ENCODE peak calls at places on chromosome 1, in nine cellular contexts. D is kidney epithelial cell, G is pancreas, S is SJSA1, U is esophagus squamous epithelium, X is BE2C, J is heart left ventricle, O is aorta, W is brain microvascular endothelial cell. B is an unnamed sample. For H3K27me3, the result is how much of the 10 kb centered on the place peaks cover.

GRCh38 chr1:233025156-233025555 is 74.7 kb downstream of the NTPCR start:
- DNase-seq in D (no peak), G (peak), S (peak), U (no peak), X (peak), J (peak), O (no peak), W (peak), B (peak)

GRCh38 chr1:232973652-232974611 is 23.5 kb downstream of the NTPCR start:
- DNase-seq in D (no peak), G (no peak), S (no peak), U (no peak), X (no peak), J (no peak), O (no peak), W (no peak), B (no peak)

GRCh38 chr1:24276791-24277190 is 42.4 kb upstream of the GRHL3 start:
- DNase-seq in D (no peak), G (no peak), S (no peak), U (no peak), X (no peak), J (no peak), O (no peak), W (no peak), B (no peak)

GRCh38 chr1:177490240-177490639 is 319.5 kb downstream of the BRINP2 start:
- DNase-seq in D (no peak), G (no peak), S (no peak), U (no peak), X (no peak), J (no peak), O (no peak), W (no peak), B (no peak)

GRCh38 chr1:45009956-45010854 is 919 bp downstream of the HECTD3 start:
- DNase-seq in D (no peak), G (peak), S (no peak), U (no peak), X (no peak), J (no peak), O (peak), W (no peak), B (peak)

GRCh38 chr1:208788013-208788412 is 543.8 kb upstream of the PLXNA2 start:
- DNase-seq in D (no peak), G (no peak), S (no peak), U (no peak), X (no peak), J (no peak), O (no peak), W (no peak), B (no peak)

GRCh38 chr1:46188295-46189030 is 9.8 kb downstream of the POMGNT1 start:
- DNase-seq in D (no peak), G (no peak), S (no peak), U (no peak), X (no peak), J (no peak), O (no peak), W (no peak), B (peak)

GRCh38 chr1:43492816-43493215 is 37.9 kb upstream of the PTPRF start:
- DNase-seq in D (no peak), G (no peak), S (no peak), U (no peak), X (no peak), J (no peak), O (no peak), W (no peak), B (peak)

GRCh38 chr1:33181038-33181861 is 593 bp downstream of the TRIM62 start:
- DNase-seq in D (no peak), G (peak), S (peak), U (no peak), X (peak), J (peak), O (peak), W (peak), B (peak)

GRCh38 chr1:203176744-203177460 is 1.3 kb upstream of the MYBPH start:
- DNase-seq in D (no peak), G (no peak), S (no peak), U (no peak), X (no peak), J (no peak), O (no peak), W (no peak), B (no peak)

GRCh38 chr1:5297199-5297877 is 642.9 kb downstream of the AJAP1 start:
- DNase-seq in D (no peak), G (peak), S (no peak), U (no peak), X (no peak), J (no peak), O (no peak), W (no peak), B (no peak)

GRCh38 chr1:87226341-87226760 is 102.3 kb upstream of the LMO4 start:
- DNase-seq in D (peak), G (peak), S (peak), U (no peak), X (no peak), J (peak), O (peak), W (peak), B (peak)

GRCh38 chr1:55313903-55314302 is 98.7 kb upstream of the USP24 start:
- DNase-seq in D (no peak), G (no peak), S (no peak), U (no peak), X (no peak), J (no peak), O (no peak), W (no peak), B (no peak)

GRCh38 chr1:154666051-154666793 is 58.2 kb upstream of the ADAR start:
- DNase-seq in D (no peak), G (no peak), S (no peak), U (no peak), X (no peak), J (no peak), O (no peak), W (no peak), B (no peak)

GRCh38 chr1:20481643-20482498 is 4.1 kb downstream of the CAMK2N1 start:
- DNase-seq in D (no peak), G (no peak), S (no peak), U (no peak), X (no peak), J (no peak), O (no peak), W (no peak), B (no peak)
- H3K27me3 ChIP-seq in D (under half), G (under half), S (under half), U (under half), X (under half), J (half or more), O (under half), W (under half), B (under half)

GRCh38 chr1:92882817-92883216 is 51.0 kb downstream of the RPL5 start:
- DNase-seq in D (no peak), G (no peak), S (no peak), U (no peak), X (no peak), J (no peak), O (no peak), W (no peak), B (no peak)

GRCh38 chr1:92884195-92884594 is 52.4 kb downstream of the RPL5 start:
- DNase-seq in D (no peak), G (no peak), S (no peak), U (no peak), X (no peak), J (no peak), O (no peak), W (no peak), B (no peak)

GRCh38 chr1:92879316-92879968 is 47.6 kb downstream of the RPL5 start:
- DNase-seq in D (no peak), G (no peak), S (no peak), U (no peak), X (no peak), J (no peak), O (no peak), W (no peak), B (no peak)

GRCh38 chr1:92883297-92883696 is 51.5 kb downstream of the RPL5 start:
- DNase-seq in D (no peak), G (no peak), S (no peak), U (no peak), X (no peak), J (no peak), O (no peak), W (no peak), B (no peak)

DNA sequence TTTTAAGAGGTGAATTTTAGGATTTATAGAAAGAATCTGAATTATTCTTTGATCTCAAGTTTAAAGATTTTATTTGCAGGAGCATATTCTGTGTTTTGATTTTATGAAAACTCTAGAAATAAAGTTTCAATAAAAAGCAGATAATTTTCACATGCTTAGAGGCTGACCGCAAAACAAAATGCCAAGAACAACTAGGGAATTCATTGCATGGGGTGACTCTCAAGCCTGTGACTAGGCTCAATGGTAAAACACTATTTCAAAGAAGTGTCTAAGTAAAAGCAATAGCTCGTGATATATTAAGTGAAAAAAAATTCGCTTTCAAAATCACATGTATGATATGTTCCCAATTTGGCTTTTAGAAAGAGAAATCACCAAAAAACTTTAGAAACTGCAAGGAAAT is 49.6 kb downstream of the RPL5 start:
- DNase-seq in D (no peak), G (no peak), S (no peak), U (no peak), X (no peak), J (no peak), O (no peak), W (no peak), B (no peak)
- H3K27me3 ChIP-seq in D (under half), G (under half), S (under half), U (under half), X (under half), J (under half), O (under half), W (under half), B (under half)

GRCh38 chr1:204194080-204194479 is 2.2 kb downstream of the KISS1 start:
- DNase-seq in D (no peak), G (no peak), S (no peak), U (no peak), X (no peak), J (no peak), O (no peak), W (no peak), B (no peak)

GRCh38 chr1:204192589-204193352 is 3.5 kb downstream of the KISS1 start:
- DNase-seq in D (no peak), G (no peak), S (no peak), U (no peak), X (no peak), J (no peak), O (no peak), W (no peak), B (no peak)

GRCh38 chr1:204190212-204191211 is 5.8 kb downstream of the KISS1 start:
- DNase-seq in D (no peak), G (no peak), S (no peak), U (no peak), X (peak), J (no peak), O (no peak), W (no peak), B (peak)

GRCh38 chr1:204191481-204191880 is 4.8 kb downstream of the KISS1 start:
- DNase-seq in D (no peak), G (no peak), S (no peak), U (no peak), X (no peak), J (no peak), O (no peak), W (no peak), B (no peak)

GRCh38 chr1:204192046-204192445 is 4.2 kb downstream of the KISS1 start:
- DNase-seq in D (no peak), G (no peak), S (no peak), U (no peak), X (no peak), J (no peak), O (no peak), W (no peak), B (no peak)
- H3K27me3 ChIP-seq in D (under half), G (under half), S (under half), U (under half), X (under half), J (under half), O (under half), W (under half), B (under half)

GRCh38 chr1:7108251-7108650 is 323.0 kb downstream of the CAMTA1 start:
- DNase-seq in D (no peak), G (no peak), S (no peak), U (no peak), X (no peak), J (no peak), O (no peak), W (no peak), B (no peak)

GRCh38 chr1:7104053-7104738 is 318.9 kb downstream of the CAMTA1 start:
- DNase-seq in D (no peak), G (no peak), S (no peak), U (no peak), X (peak), J (no peak), O (no peak), W (no peak), B (no peak)

GRCh38 chr1:7107109-7107830 is 322.0 kb downstream of the CAMTA1 start:
- DNase-seq in D (no peak), G (no peak), S (no peak), U (no peak), X (no peak), J (no peak), O (no peak), W (no peak), B (no peak)

GRCh38 chr1:7105258-7105657 is 320.0 kb downstream of the CAMTA1 start:
- DNase-seq in D (no peak), G (no peak), S (no peak), U (no peak), X (no peak), J (no peak), O (no peak), W (no peak), B (no peak)

DNA sequence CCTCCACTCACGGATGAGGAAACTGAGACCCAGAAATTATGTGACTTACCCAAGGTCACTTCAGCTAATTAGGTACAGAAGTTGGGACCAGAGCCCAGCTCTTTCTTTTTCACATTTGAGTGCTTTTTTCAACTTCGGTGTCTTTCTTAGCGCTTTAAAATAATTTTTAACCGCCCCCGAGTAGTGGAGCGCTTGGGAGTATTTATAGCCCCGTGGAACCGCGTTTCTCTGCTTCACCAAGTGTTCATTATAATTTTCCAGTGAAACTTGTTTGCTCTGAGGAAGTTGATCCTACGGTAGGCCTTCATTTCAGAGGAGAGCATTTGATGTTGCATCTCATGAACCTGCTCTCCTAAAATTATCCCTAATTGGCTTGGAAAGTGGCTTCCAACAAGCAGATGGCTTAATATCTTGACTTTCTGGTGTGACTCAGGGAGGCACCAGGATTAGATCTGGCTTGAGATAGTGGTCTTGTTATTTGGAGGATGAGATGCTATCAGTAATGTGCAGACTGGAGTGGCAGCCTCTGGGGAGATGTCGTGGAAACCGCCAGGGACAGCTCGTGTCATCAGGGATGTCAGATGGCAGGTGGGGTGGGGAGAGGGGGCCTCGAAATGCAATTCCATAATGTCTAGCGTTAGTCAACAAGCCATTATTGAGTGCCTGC is 321.3 kb downstream of the CAMTA1 start:
- DNase-seq in D (no peak), G (no peak), S (no peak), U (no peak), X (peak), J (no peak), O (no peak), W (no peak), B (peak)
- H3K27me3 ChIP-seq in D (under half), G (under half), S (under half), U (under half), X (under half), J (under half), O (under half), W (under half), B (under half)

GRCh38 chr1:18289597-18289996 is 182.0 kb downstream of the IGSF21 start:
- DNase-seq in D (no peak), G (no peak), S (no peak), U (no peak), X (no peak), J (no peak), O (no peak), W (no peak), B (no peak)
- H3K27me3 ChIP-seq in D (under half), G (under half), S (under half), U (under half), X (under half), J (half or more), O (under half), W (under half), B (under half)

B was measured in trophoblast cell.